ENCODE peak calls at places on chromosome 22, in six cellular contexts. One of them, this sample, is unnamed.
A peak's percentile ranks its signal among the peaks of the same experiment; 100 is the strongest.

GRCh38 chr22:27668828-27669797 is 132.4 kb downstream of the MN1 start:
- DNase-seq in HCT116: peak; percentile 58
- DNase-seq in K562: peak; percentile 78
- DNase-seq in GM12878: no peak
- DNase-seq in H1: no peak
- DNase-seq in HepG2: peak; percentile 91
- DNase-seq in this sample: no peak

GRCh38 chr22:26481694-26482093 is 1.9 kb downstream of the HPS4 start:
- DNase-seq in K562: no peak
- DNase-seq in GM12878: no peak
- DNase-seq in H1: no peak
- DNase-seq in HepG2: no peak
- DNase-seq in HCT116: no peak
- DNase-seq in this sample: no peak

GRCh38 chr22:25759825-25760231 is 17.8 kb downstream of the MYO18B start:
- DNase-seq in HepG2: peak; percentile 83
- DNase-seq in HCT116: no peak
- DNase-seq in K562: no peak
- DNase-seq in GM12878: no peak
- DNase-seq in H1: no peak
- DNase-seq in this sample: no peak

GRCh38 chr22:21754523-21755128 is 19.0 kb upstream of the YPEL1 start:
- DNase-seq in HepG2: no peak
- DNase-seq in HCT116: no peak
- DNase-seq in K562: peak; percentile 100
- DNase-seq in H1: no peak
- DNase-seq in GM12878: no peak
- DNase-seq in this sample: no peak

GRCh38 chr22:29883045-29883830 is at the start of gene MTMR3:
- DNase-seq in H1: peak; percentile 64
- DNase-seq in K562: peak; percentile 78
- DNase-seq in GM12878: peak; percentile 49
- DNase-seq in HCT116: peak; percentile 72
- DNase-seq in HepG2: peak; percentile 73
- DNase-seq in this sample: peak; percentile 68

GRCh38 chr22:17707526-17707925 is 66.7 kb downstream of the BID start:
- DNase-seq in H1: no peak
- DNase-seq in K562: no peak
- DNase-seq in GM12878: no peak
- DNase-seq in HepG2: no peak
- DNase-seq in HCT116: no peak
- DNase-seq in this sample: no peak

GRCh38 chr22:37661160-37661924 is 2.8 kb downstream of the PDXP start:
- DNase-seq in GM12878: no peak
- DNase-seq in HepG2: peak; percentile 90
- DNase-seq in HCT116: no peak
- DNase-seq in H1: no peak
- DNase-seq in K562: peak; percentile 7
- DNase-seq in this sample: no peak

GRCh38 chr22:23233746-23234408 is 53.6 kb downstream of the BCR start:
- DNase-seq in K562: peak; percentile 64
- DNase-seq in HCT116: no peak
- DNase-seq in HepG2: no peak
- DNase-seq in GM12878: no peak
- DNase-seq in H1: no peak
- DNase-seq in this sample: no peak

GRCh38 chr22:18111759-18112330 is 1.2 kb downstream of the TUBA8 start:
- DNase-seq in K562: no peak
- DNase-seq in GM12878: no peak
- DNase-seq in HepG2: no peak
- DNase-seq in H1: no peak
- DNase-seq in HCT116: no peak
- DNase-seq in this sample: no peak

GRCh38 chr22:23509571-23510302 is 70.4 kb downstream of the IGLL1 start:
- DNase-seq in HepG2: no peak
- DNase-seq in K562: no peak
- DNase-seq in HCT116: no peak
- DNase-seq in H1: no peak
- DNase-seq in GM12878: no peak
- DNase-seq in this sample: no peak

GRCh38 chr22:21951931-21952465 is 650 bp downstream of the PPM1F start:
- DNase-seq in GM12878: no peak
- DNase-seq in K562: no peak
- DNase-seq in H1: no peak
- DNase-seq in HepG2: no peak
- DNase-seq in HCT116: no peak
- DNase-seq in this sample: no peak

GRCh38 chr22:16970446-16970845 is 37.6 kb downstream of the GAB4 start:
- DNase-seq in HepG2: no peak
- DNase-seq in H1: no peak
- DNase-seq in HCT116: no peak
- DNase-seq in GM12878: no peak
- DNase-seq in K562: no peak
- DNase-seq in this sample: no peak

GRCh38 chr22:44068422-44069191 is 44.5 kb downstream of the PARVB start:
- DNase-seq in HCT116: no peak
- DNase-seq in H1: no peak
- DNase-seq in GM12878: peak; percentile 56
- DNase-seq in K562: peak; percentile 17
- DNase-seq in HepG2: no peak
- DNase-seq in this sample: no peak

GRCh38 chr22:34278121-34278520 is 357.8 kb upstream of the LARGE1 start:
- DNase-seq in HCT116: no peak
- DNase-seq in GM12878: no peak
- DNase-seq in H1: no peak
- DNase-seq in HepG2: no peak
- DNase-seq in K562: no peak
- DNase-seq in this sample: no peak

GRCh38 chr22:43473441-43473840 is 61.6 kb downstream of the MPPED1 start:
- DNase-seq in H1: no peak
- DNase-seq in GM12878: no peak
- DNase-seq in K562: no peak
- DNase-seq in HCT116: no peak
- DNase-seq in HepG2: no peak
- DNase-seq in this sample: no peak

GRCh38 chr22:39375646-39376045 is 23.9 kb upstream of the TAB1 start:
- DNase-seq in HCT116: no peak
- DNase-seq in K562: no peak
- DNase-seq in GM12878: no peak
- DNase-seq in HepG2: no peak
- DNase-seq in H1: no peak
- DNase-seq in this sample: no peak

GRCh38 chr22:30803679-30804078 is 109.0 kb downstream of the OSBP2 start:
- DNase-seq in GM12878: no peak
- DNase-seq in HepG2: no peak
- DNase-seq in HCT116: no peak
- DNase-seq in H1: no peak
- DNase-seq in K562: no peak
- DNase-seq in this sample: no peak

DNA sequence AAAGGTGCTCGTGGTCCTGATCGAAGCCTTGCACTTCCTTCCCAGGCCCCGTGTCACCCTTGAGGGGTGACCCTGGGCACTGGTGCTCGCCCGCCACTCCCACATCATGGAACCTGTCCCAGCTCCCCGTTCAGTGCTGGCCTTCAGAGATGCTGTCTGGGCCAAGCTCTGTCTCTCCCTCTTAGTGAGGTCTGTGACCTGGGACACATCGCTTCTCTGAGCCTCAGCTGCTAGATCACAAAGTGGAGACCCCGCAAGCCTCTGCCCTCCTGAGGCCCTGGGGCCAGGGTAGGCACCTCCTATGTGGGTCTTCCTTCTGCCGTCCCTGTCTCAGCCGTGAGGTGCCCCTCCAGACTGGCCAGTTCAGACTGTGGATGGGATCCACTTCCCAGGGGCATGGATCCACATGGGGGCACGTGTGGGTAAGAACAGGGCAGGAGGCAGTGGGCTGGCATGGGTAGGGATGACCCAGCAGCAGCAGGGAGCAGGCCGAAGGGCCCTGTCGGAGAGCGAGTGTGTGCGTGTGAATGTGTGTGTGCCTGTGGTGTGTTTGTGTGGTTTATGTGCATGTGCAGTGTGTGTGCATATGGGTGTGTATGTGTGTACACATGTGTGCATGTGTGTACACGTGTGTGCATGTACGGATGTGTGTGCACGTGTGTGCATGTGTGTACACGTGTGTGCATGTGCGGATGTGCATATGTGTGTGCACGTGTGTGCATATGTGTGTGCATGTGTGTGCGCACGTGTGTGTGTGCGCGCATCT is 1073.7 kb downstream of the BRD1 start:
- DNase-seq in HCT116: no peak
- DNase-seq in H1: no peak
- DNase-seq in K562: no peak
- DNase-seq in HepG2: no peak
- DNase-seq in GM12878: no peak
- DNase-seq in this sample: no peak
- TF ChIP-seq ZNF274 in HCT116: no peak
- TF ChIP-seq ZNF274 in H1: no peak
- TF ChIP-seq ZNF274 in K562: no peak
- TF ChIP-seq ZNF274 in HepG2: no peak
- TF ChIP-seq ZNF274 in GM12878: no peak
- TF ChIP-seq ZNF274 in this sample: no peak

GRCh38 chr22:19664406-19664805 is 49.9 kb upstream of the SEPTIN5 start:
- DNase-seq in HepG2: no peak
- DNase-seq in GM12878: no peak
- DNase-seq in H1: no peak
- DNase-seq in K562: no peak
- DNase-seq in HCT116: no peak
- DNase-seq in this sample: no peak

GRCh38 chr22:19664951-19665783 is 49.1 kb upstream of the SEPTIN5 start:
- DNase-seq in H1: no peak
- DNase-seq in HepG2: no peak
- DNase-seq in K562: no peak
- DNase-seq in GM12878: no peak
- DNase-seq in HCT116: no peak
- DNase-seq in this sample: no peak

GRCh38 chr22:19663286-19663815 is 51.0 kb upstream of the SEPTIN5 start:
- DNase-seq in K562: no peak
- DNase-seq in H1: no peak
- DNase-seq in GM12878: no peak
- DNase-seq in HepG2: no peak
- DNase-seq in HCT116: no peak
- DNase-seq in this sample: no peak

GRCh38 chr22:19665784-19666662 is 48.3 kb upstream of the SEPTIN5 start:
- DNase-seq in H1: no peak
- DNase-seq in GM12878: no peak
- DNase-seq in HCT116: no peak
- DNase-seq in K562: peak; percentile 40
- DNase-seq in HepG2: no peak
- DNase-seq in this sample: no peak

DNA sequence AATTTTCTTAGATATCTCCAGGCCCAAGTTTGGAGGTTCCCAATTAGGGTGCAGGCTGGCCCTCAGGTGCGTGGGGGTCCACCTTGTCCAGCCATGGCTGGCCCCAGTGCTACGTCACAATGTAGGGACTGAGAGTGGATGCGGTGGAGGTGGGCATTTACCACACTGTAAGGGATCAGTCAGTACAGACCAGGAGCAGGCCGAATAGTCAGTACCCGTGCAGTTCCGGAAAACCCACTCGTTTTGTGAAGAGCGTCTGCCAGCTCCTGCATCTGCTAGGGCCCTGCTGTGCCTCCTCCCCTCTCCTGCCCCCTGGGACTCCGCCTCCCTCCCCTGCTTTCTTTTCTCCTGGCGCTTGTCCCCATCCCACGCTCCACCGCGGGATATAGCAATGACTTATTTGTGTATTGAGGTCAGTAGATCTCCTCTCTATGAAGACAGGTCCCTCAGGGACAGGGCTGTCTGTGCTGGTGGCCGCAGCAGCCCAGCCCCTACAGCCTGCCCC is 50.4 kb upstream of the SEPTIN5 start:
- DNase-seq in H1: no peak
- DNase-seq in K562: peak; percentile 79
- DNase-seq in HepG2: no peak
- DNase-seq in HCT116: no peak
- DNase-seq in GM12878: no peak
- DNase-seq in this sample: no peak
- TF ChIP-seq ZNF274 in H1: no peak
- TF ChIP-seq ZNF274 in K562: no peak
- TF ChIP-seq ZNF274 in HepG2: no peak
- TF ChIP-seq ZNF274 in HCT116: no peak
- TF ChIP-seq ZNF274 in GM12878: no peak
- TF ChIP-seq ZNF274 in this sample: no peak

DNA sequence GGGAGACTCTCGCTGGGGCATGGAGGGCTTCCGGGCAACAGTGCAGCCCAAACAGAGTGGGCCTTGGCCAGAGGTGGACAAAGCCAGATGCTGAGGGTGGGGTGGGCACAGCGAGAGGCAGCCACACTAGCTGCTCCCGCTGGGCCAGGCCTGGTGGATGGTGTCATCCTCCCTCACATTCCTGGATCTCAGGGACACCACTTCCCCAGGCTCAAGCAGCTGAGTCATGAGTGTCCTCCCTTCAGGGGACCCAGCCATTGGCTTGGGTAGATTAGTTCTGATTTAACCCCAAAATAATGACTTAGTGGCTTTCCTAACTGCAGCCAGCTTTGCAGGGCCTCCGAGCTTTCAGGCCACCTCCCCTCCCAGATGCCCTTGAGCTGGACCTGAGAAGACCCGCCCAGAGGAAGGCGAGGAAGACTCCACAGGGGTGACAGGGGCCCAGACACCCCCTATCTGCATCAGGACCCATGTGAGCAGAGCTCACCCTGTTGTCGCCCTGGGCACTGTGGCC is 25.9 kb upstream of the WNT7B start:
- DNase-seq in K562: peak; percentile 36
- DNase-seq in GM12878: no peak
- DNase-seq in HepG2: no peak
- DNase-seq in H1: no peak
- DNase-seq in HCT116: no peak
- DNase-seq in this sample: no peak
- TF ChIP-seq ZNF274 in K562: no peak
- TF ChIP-seq ZNF274 in GM12878: no peak
- TF ChIP-seq ZNF274 in HepG2: no peak
- TF ChIP-seq ZNF274 in H1: no peak
- TF ChIP-seq ZNF274 in HCT116: no peak
- TF ChIP-seq ZNF274 in this sample: no peak

DNA sequence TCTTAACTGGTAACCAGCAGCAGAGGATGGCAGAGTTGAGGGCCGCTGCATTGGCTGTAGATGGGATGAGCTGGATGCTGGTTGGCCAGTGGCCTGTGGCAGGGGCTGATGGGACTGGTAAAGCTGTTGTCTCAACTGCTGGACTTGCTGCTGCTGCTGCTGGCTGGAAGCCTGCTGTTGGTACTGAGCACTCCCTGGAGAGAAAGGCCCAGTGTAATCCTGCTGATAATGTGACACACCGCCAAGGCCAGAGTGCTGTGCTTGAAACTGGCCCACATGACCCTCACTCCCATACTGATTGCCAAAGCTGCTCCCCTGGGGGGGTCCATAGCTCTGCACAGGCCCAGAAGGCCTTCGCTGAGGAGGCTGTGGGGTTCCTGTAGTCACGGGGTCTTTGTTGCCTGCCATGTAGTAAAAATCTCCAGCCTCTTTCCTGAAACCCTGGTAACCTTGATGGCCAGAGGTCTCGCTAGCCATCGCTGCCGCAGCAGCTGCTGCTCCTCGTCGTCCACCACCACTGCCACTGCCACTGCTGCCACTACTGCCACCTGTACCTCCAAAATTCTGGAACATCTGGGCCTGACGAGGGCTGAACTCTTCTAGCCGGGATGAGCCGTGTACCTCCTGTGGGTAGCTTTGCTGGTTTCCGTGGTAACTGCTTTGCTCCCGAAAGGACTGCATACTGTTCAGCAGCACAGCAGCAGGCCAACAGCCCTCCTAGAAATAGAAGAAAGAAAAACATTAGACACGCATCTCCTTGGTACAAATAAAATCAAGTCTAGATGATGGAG is 55.6 kb downstream of the TCF20 start:
- DNase-seq in HepG2: no peak
- DNase-seq in HCT116: no peak
- DNase-seq in K562: no peak
- DNase-seq in GM12878: no peak
- DNase-seq in H1: no peak
- DNase-seq in this sample: no peak
- TF ChIP-seq ZNF274 in HepG2: no peak
- TF ChIP-seq ZNF274 in HCT116: no peak
- TF ChIP-seq ZNF274 in K562: no peak
- TF ChIP-seq ZNF274 in GM12878: no peak
- TF ChIP-seq ZNF274 in H1: no peak
- TF ChIP-seq ZNF274 in this sample: no peak

This sample was measured in NT2/D1.